ENCODE peak calls at places on chromosome 1, in nine cellular contexts. N, O, F, S, V, J, Z, T and L are unnamed samples.
A peak's percentile ranks its signal among the peaks of the same experiment; 100 is the strongest.

GRCh38 chr1:45989249-45989648 is 143.2 kb downstream of the PIK3R3 start:
- DNase-seq in V (no peak), J (no peak), F (no peak), S (no peak), Z (no peak), N (no peak), T (no peak), O (no peak), L (no peak)

GRCh38 chr1:231748744-231749143 is 122.2 kb downstream of the DISC1 start:
- DNase-seq in J (peak; percentile 10), V (no peak), T (no peak), N (no peak), S (no peak), Z (no peak), O (no peak), F (peak; percentile 5), L (no peak)

GRCh38 chr1:33824321-33824720 is 39.6 kb upstream of the HMGB4 start:
- DNase-seq in S (no peak), V (no peak), J (no peak), O (no peak), F (no peak), N (no peak), T (no peak), Z (no peak), L (no peak)

GRCh38 chr1:227192163-227192562 is 126.1 kb downstream of the CDC42BPA start:
- DNase-seq in F (peak; percentile 98), V (no peak), S (no peak), J (peak; percentile 87), T (no peak), Z (no peak), O (peak; percentile 55), N (peak; percentile 53), L (peak; percentile 24)

GRCh38 chr1:151325646-151326429 is 1.4 kb downstream of the PI4KB start:
- DNase-seq in O (no peak), Z (no peak), N (no peak), S (no peak), F (no peak), T (no peak), V (no peak), J (peak; percentile 74), L (no peak)

GRCh38 chr1:26190373-26190987 is at the start of gene CATSPER4:
- DNase-seq in J (no peak), V (no peak), F (peak; percentile 19), S (peak; percentile 24), T (no peak), Z (no peak), N (peak; percentile 44), O (no peak), L (peak; percentile 39)

GRCh38 chr1:108038837-108039236 is 73.9 kb upstream of the VAV3 start:
- DNase-seq in N (no peak), T (no peak), S (no peak), V (no peak), J (no peak), O (no peak), Z (no peak), F (no peak), L (no peak)

GRCh38 chr1:28173980-28174297 is 2.6 kb downstream of the PTAFR start:
- DNase-seq in J (no peak), V (no peak), O (no peak), Z (no peak), T (no peak), N (no peak), S (no peak), F (peak; percentile 30), L (no peak)

GRCh38 chr1:231606712-231607111 is 19.9 kb upstream of the DISC1 start:
- DNase-seq in Z (no peak), F (no peak), O (no peak), T (no peak), J (peak; percentile 17), V (no peak), N (no peak), S (no peak), L (no peak)

GRCh38 chr1:16352842-16353535 is 709 bp upstream of the FBXO42 start:
- DNase-seq in Z (no peak), F (no peak), T (peak; percentile 19), S (peak; percentile 71), J (no peak), V (no peak), N (no peak), O (no peak), L (no peak)